ENCODE peak calls at places on chromosome 12, in six cellular contexts. W, A, C, L, O and I are unnamed samples.

GRCh38 chr12:116528067-116528466 is 31.1 kb upstream of the MAP1LC3B2 start:
- DNase-seq in O (peak; percentile 95), C (no peak), W (no peak), A (peak; percentile 72), L (peak; percentile 87), I (peak; percentile 73)

GRCh38 chr12:8698830-8699330 is 1.1 kb downstream of the RIMKLB start:
- DNase-seq in O (peak; percentile 53), C (no peak), W (no peak), A (peak; percentile 45), L (no peak), I (peak; percentile 45)

GRCh38 chr12:63420206-63420644 is 248.1 kb downstream of the DPY19L2 start:
- DNase-seq in A (peak; percentile 78), L (peak; percentile 23), C (peak; percentile 97), W (no peak), O (peak; percentile 52), I (peak; percentile 80)

GRCh38 chr12:102948941-102949352 is 8.5 kb upstream of the ASCL1 start:
- DNase-seq in L (no peak), O (no peak), A (peak; percentile 55), C (peak; percentile 79), W (no peak), I (peak; percentile 65)

GRCh38 chr12:116202433-116202832 is 75.1 kb downstream of the MED13L start:
- DNase-seq in A (no peak), O (no peak), L (no peak), C (peak; percentile 34), W (no peak), I (no peak)

GRCh38 chr12:80262372-80263170 is 163.2 kb downstream of the OTOGL start:
- DNase-seq in O (no peak), C (no peak), W (no peak), A (peak; percentile 28), L (no peak), I (peak; percentile 74)

GRCh38 chr12:98997-99396 is 32.4 kb downstream of the IQSEC3 start:
- DNase-seq in A (no peak), W (peak; percentile 46), L (no peak), C (peak; percentile 58), O (no peak), I (peak; percentile 27)

GRCh38 chr12:109677323-109677722 is 36.3 kb upstream of the FAM222A start:
- DNase-seq in O (no peak), C (peak; percentile 30), W (no peak), A (no peak), L (no peak), I (no peak)

GRCh38 chr12:130838284-130838950 is 633 bp downstream of the STX2 start:
- DNase-seq in A (peak; percentile 40), L (peak; percentile 39), O (no peak), C (peak; percentile 65), W (no peak), I (peak; percentile 48)

GRCh38 chr12:85659754-85660530 is 176.3 kb downstream of the RASSF9 start:
- DNase-seq in O (no peak), L (no peak), C (no peak), A (no peak), W (no peak), I (no peak)

GRCh38 chr12:27785882-27786570 is 6.0 kb upstream of the MANSC4 start:
- DNase-seq in O (peak; percentile 81), C (no peak), W (no peak), L (peak; percentile 83), A (peak; percentile 90), I (peak; percentile 65)

GRCh38 chr12:120489018-120489417 is 6.9 kb upstream of the DYNLL1 start:
- DNase-seq in C (no peak), A (no peak), W (no peak), O (no peak), L (no peak), I (peak; percentile 42)

GRCh38 chr12:55830601-55831406 is 1.4 kb upstream of the DNAJC14 start:
- DNase-seq in O (no peak), C (peak; percentile 72), L (no peak), A (peak; percentile 57), W (peak; percentile 85), I (peak; percentile 73)

GRCh38 chr12:50222275-50222783 is 55.2 kb upstream of the CERS5 start:
- DNase-seq in L (peak; percentile 86), O (no peak), W (no peak), C (peak; percentile 80), A (peak; percentile 94), I (peak; percentile 86)

GRCh38 chr12:54126696-54127537 is 61.9 kb downstream of the SMUG1 start:
- DNase-seq in A (no peak), O (no peak), L (peak; percentile 36), W (no peak), C (peak; percentile 77), I (peak; percentile 81)

GRCh38 chr12:88720785-88721650 is 140.7 kb upstream of the KITLG start:
- DNase-seq in W (no peak), O (no peak), A (no peak), L (no peak), C (no peak), I (no peak)

GRCh38 chr12:16939871-16940306 is 333.9 kb upstream of the LMO3 start:
- DNase-seq in A (peak; percentile 82), O (peak; percentile 65), C (peak; percentile 93), W (peak; percentile 59), L (peak; percentile 71), I (no peak)

GRCh38 chr12:58314610-58315009 is 373.2 kb downstream of the ATP23 start:
- DNase-seq in C (no peak), W (no peak), A (peak; percentile 83), L (peak; percentile 64), O (no peak), I (peak; percentile 69)

GRCh38 chr12:131592972-131593371 is 117.9 kb upstream of the SFSWAP start:
- DNase-seq in A (no peak), O (no peak), W (no peak), C (no peak), L (no peak), I (no peak)

GRCh38 chr12:52912711-52913423 is 8.0 kb upstream of the KRT8 start:
- DNase-seq in W (no peak), A (no peak), O (no peak), C (no peak), L (no peak), I (no peak)

GRCh38 chr12:89636054-89636775 is 72.4 kb downstream of the ATP2B1 start:
- DNase-seq in C (no peak), O (no peak), A (peak; percentile 67), L (peak; percentile 64), W (no peak), I (peak; percentile 46)

GRCh38 chr12:15853877-15854276 is 28.3 kb upstream of the STRAP start:
- DNase-seq in O (no peak), W (no peak), C (no peak), L (no peak), A (no peak), I (no peak)

GRCh38 chr12:66633676-66634075 is 45.2 kb downstream of the GRIP1 start:
- DNase-seq in O (peak; percentile 68), L (peak; percentile 89), A (no peak), C (no peak), W (no peak), I (peak; percentile 6)

GRCh38 chr12:130983328-130984017 is 29.8 kb downstream of the ADGRD1 start:
- DNase-seq in L (no peak), A (no peak), C (no peak), O (no peak), W (no peak), I (no peak)

GRCh38 chr12:29158364-29158763 is 9.3 kb downstream of the FAR2 start:
- DNase-seq in A (no peak), L (no peak), C (no peak), W (no peak), O (no peak), I (peak; percentile 53)

GRCh38 chr12:122474324-122474716 is 26.4 kb downstream of the ZCCHC8 start:
- DNase-seq in L (no peak), W (no peak), O (no peak), A (no peak), C (no peak), I (no peak)

GRCh38 chr12:69024413-69024812 is 91.4 kb upstream of the CPM start:
- DNase-seq in O (peak; percentile 91), W (peak; percentile 90), C (no peak), A (peak; percentile 72), L (peak; percentile 89), I (no peak)

GRCh38 chr12:113852695-113853490 is 113.2 kb downstream of the RBM19 start:
- DNase-seq in C (no peak), W (no peak), O (no peak), L (no peak), A (no peak), I (no peak)

GRCh38 chr12:131056626-131057025 is 102.9 kb downstream of the ADGRD1 start:
- DNase-seq in L (no peak), C (no peak), W (no peak), A (no peak), O (no peak), I (no peak)

GRCh38 chr12:2228535-2228934 is 175.7 kb downstream of the CACNA1C start:
- DNase-seq in W (no peak), L (no peak), A (no peak), O (no peak), C (no peak), I (no peak)
- TF ChIP-seq CTCF in W (no peak), L (no peak), A (no peak), O (no peak), C (no peak), I (no peak)

GRCh38 chr12:4441355-4442330 is 4.0 kb downstream of the FGF6 start:
- DNase-seq in A (no peak), L (no peak), O (no peak), C (peak; percentile 74), W (no peak), I (no peak)
- H3K4me3 ChIP-seq in A (no peak overlapping the region), L (no peak overlapping the region), O (no peak overlapping the region), C (peak overlapping the region; percentile 46), W (no peak overlapping the region), I (no peak overlapping the region)

DNA sequence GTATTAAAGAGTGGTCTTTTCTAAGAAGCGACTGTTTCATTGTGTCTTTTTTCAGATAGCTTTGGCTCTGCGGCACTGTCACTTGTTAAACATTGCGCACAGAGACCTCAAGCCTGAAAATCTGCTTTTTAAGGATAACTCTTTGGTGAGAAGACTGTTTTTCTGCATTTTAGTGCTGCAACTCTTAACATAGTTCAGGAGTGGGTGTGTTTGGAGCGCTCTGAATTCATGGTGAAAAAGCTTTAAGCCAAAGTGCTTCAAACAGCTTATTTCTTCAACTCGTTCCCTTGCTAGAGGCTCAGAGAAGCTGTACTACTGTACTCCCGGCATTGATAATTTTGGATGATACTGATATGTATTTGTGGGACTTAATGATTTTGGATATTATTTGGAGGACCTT is 28.2 kb downstream of the MAPKAPK5 start:
- DNase-seq in W (no peak), C (no peak), O (no peak), L (no peak), A (no peak), I (no peak)
- TF ChIP-seq CTCF in W (no peak), C (no peak), O (no peak), L (no peak), A (no peak), I (no peak)

DNA sequence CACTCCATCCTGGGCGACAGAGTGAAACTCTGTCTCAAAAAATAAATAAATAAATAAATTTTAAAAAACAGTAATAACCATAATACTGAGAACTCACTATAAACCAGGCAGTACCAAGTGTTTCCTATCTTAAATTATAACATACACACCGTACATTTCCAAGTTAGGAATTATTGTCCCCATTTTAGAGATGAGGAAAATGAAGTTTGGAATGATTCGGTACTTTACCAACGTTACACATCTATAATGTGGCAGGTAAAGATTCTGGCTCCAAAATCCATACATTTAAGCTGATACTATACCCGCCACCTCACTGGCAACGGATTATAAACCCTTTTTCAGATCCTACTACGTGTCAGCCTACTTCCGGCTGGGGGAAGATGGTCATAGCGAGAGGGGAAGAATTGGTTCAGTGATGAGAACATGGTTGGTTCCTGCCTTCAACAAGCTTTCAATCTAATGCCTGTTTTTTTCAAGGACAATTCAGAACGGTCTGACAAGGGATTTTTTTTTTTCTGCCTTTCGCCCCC is 105.9 kb upstream of the ATF7IP start:
- DNase-seq in C (no peak), O (no peak), L (no peak), A (no peak), W (no peak), I (no peak)
- H3K4me3 ChIP-seq in C (no peak overlapping the region), O (no peak overlapping the region), L (no peak overlapping the region), A (no peak overlapping the region), W (no peak overlapping the region), I (no peak overlapping the region)